ENCODE peak calls at places on chromosomes 6 and 20, in six cellular contexts. Q is AG20443; K is stimulated activated naive B cell treated with anti-CD40 and anti-IgM and Interleukin-4, amounts not matched to agents 10 μg/mL and 1 μg/mL and 100 μg/mL, for 72 hours; G is cardiac fibroblast; M is neural progenitor cell; C is caudate nucleus. F is an unnamed sample.
A peak's percentile ranks its signal among the peaks of the same experiment; 100 is the strongest.

GRCh38 chr20:51341581-51341980 is 200.9 kb downstream of the NFATC2 start:
- DNase-seq in G (peak; percentile 66), C (no peak), M (no peak), Q (no peak), K (no peak), F (no peak)

GRCh38 chr20:38221041-38221589 is 39.4 kb downstream of the KIAA1755 start:
- DNase-seq in K (peak; percentile 67), Q (peak; percentile 87), G (peak; percentile 69), C (no peak), M (peak; percentile 90), F (no peak)

GRCh38 chr20:51318058-51318960 is 224.2 kb downstream of the NFATC2 start:
- DNase-seq in C (no peak), K (peak; percentile 20), Q (peak; percentile 42), G (peak; percentile 24), M (peak; percentile 84), F (no peak)

GRCh38 chr6:15476631-15477380 is 186.0 kb downstream of the DTNBP1 start:
- DNase-seq in G (no peak), M (no peak), Q (no peak), K (no peak), C (no peak), F (no peak)

GRCh38 chr20:22462975-22463914 is 121.1 kb downstream of the FOXA2 start:
- DNase-seq in Q (no peak), C (no peak), K (no peak), M (peak; percentile 37), G (no peak), F (no peak)

GRCh38 chr20:38196592-38196991 is 31.5 kb upstream of the TGM2 start:
- DNase-seq in Q (peak; percentile 66), K (peak; percentile 86), C (no peak), M (no peak), G (peak; percentile 97), F (peak; percentile 87)

GRCh38 chr6:80088637-80089036 is 17.8 kb upstream of the BCKDHB start:
- DNase-seq in G (no peak), Q (no peak), K (no peak), M (no peak), C (no peak), F (no peak)

GRCh38 chr6:48061630-48062029 is 49.4 kb downstream of the PTCHD4 start:
- DNase-seq in C (no peak), M (no peak), Q (peak; percentile 14), K (no peak), G (peak; percentile 57), F (peak; percentile 41)

GRCh38 chr20:50308513-50309279 is 118.1 kb downstream of the CEBPB start:
- DNase-seq in M (peak; percentile 73), C (peak; percentile 52), G (peak; percentile 99), K (no peak), Q (peak; percentile 93), F (peak; percentile 98)

GRCh38 chr6:156955494-156956183 is 178.5 kb downstream of the ARID1B start:
- DNase-seq in G (peak; percentile 78), M (no peak), Q (no peak), C (no peak), K (no peak), F (no peak)

GRCh38 chr6:33623895-33624381 is 2.8 kb downstream of the ITPR3 start:
- DNase-seq in M (no peak), G (no peak), K (no peak), C (no peak), Q (no peak), F (no peak)

GRCh38 chr20:54115172-54115854 is 44.9 kb upstream of the BCAS1 start:
- DNase-seq in K (no peak), Q (peak; percentile 28), C (no peak), G (peak; percentile 42), M (no peak), F (no peak)

GRCh38 chr6:34472425-34472824 is 6.5 kb downstream of the PACSIN1 start:
- DNase-seq in G (no peak), C (no peak), M (no peak), Q (no peak), K (no peak), F (no peak)

GRCh38 chr6:9404351-9405146 is 969.2 kb upstream of the SLC35B3 start:
- DNase-seq in C (no peak), G (peak; percentile 13), M (no peak), K (no peak), Q (peak; percentile 10), F (no peak)

GRCh38 chr6:35469711-35470662 is 1.8 kb downstream of the RPL10A start:
- DNase-seq in M (no peak), K (no peak), C (no peak), Q (no peak), G (no peak), F (no peak)

GRCh38 chr20:10715035-10715434 is 41.2 kb upstream of the JAG1 start:
- DNase-seq in M (no peak), G (no peak), Q (no peak), C (no peak), K (no peak), F (peak; percentile 54)

GRCh38 chr6:157551041-157551832 is 170.2 kb downstream of the ZDHHC14 start:
- DNase-seq in M (no peak), Q (peak; percentile 42), G (no peak), K (no peak), C (no peak), F (no peak)

GRCh38 chr20:6692566-6693168 is 74.8 kb upstream of the BMP2 start:
- DNase-seq in C (no peak), Q (no peak), M (peak; percentile 8), K (no peak), G (no peak), F (no peak)

GRCh38 chr6:45681860-45682488 is 304.2 kb upstream of the SUPT3H start:
- DNase-seq in G (peak; percentile 18), K (peak; percentile 94), C (no peak), M (no peak), Q (no peak), F (no peak)

GRCh38 chr6:217048-217659 is 75.1 kb upstream of the DUSP22 start:
- DNase-seq in Q (no peak), G (no peak), K (no peak), M (peak; percentile 54), C (no peak), F (no peak)

GRCh38 chr6:170212956-170213636 is 77.8 kb downstream of the DLL1 start:
- DNase-seq in M (no peak), C (no peak), G (no peak), K (no peak), Q (no peak), F (no peak)

GRCh38 chr20:17622086-17622850 is 52.4 kb downstream of the DSTN start:
- DNase-seq in Q (no peak), M (no peak), K (no peak), G (no peak), C (no peak), F (no peak)

GRCh38 chr20:37347891-37348642 is 2.1 kb downstream of the SRC start:
- DNase-seq in Q (no peak), C (no peak), M (no peak), K (peak; percentile 32), G (no peak), F (no peak)

GRCh38 chr6:168181776-168182765 is 103.1 kb upstream of the FRMD1 start:
- DNase-seq in Q (no peak), G (no peak), M (peak; percentile 75), C (no peak), K (no peak), F (no peak)

GRCh38 chr6:15864033-15864707 is 201.3 kb upstream of the DTNBP1 start:
- DNase-seq in K (no peak), G (no peak), Q (no peak), M (no peak), C (no peak), F (no peak)

GRCh38 chr6:154053141-154053540 is 14.1 kb downstream of the OPRM1 start:
- DNase-seq in C (no peak), G (no peak), Q (no peak), M (no peak), K (no peak), F (no peak)

GRCh38 chr6:5135783-5136376 is 50.7 kb downstream of the PPP1R3G start:
- DNase-seq in M (peak; percentile 54), K (peak; percentile 22), C (no peak), G (peak; percentile 58), Q (peak; percentile 31), F (no peak)

GRCh38 chr6:169997930-169998218 is 246.5 kb downstream of the ERMARD start:
- DNase-seq in M (no peak), K (no peak), C (no peak), G (no peak), Q (no peak), F (no peak)

GRCh38 chr6:36657942-36658544 is 20.5 kb upstream of the CDKN1A start:
- DNase-seq in M (no peak), Q (peak; percentile 44), C (no peak), K (no peak), G (no peak), F (peak; percentile 51)

GRCh38 chr20:4967752-4968477 is 33.4 kb downstream of the SLC23A2 start:
- DNase-seq in K (no peak), Q (no peak), G (no peak), M (no peak), C (no peak), F (no peak)

GRCh38 chr6:82183642-82184282 is 63.8 kb downstream of the IBTK start:
- DNase-seq in C (no peak), K (no peak), Q (no peak), G (no peak), M (no peak), F (no peak)

F was measured in skeletal muscle cell.